ENCODE peak calls at places on chromosomes 11 and 22, in seven cellular contexts. Q is iPS DF 19.7, A is astrocyte of the cerebellum, N is COR-L47, J is occipital lobe, U is NCI-H510A, R is AML-193. M is an unnamed sample.

GRCh38 chr11:86141645-86142569 is 73.0 kb upstream of the PICALM start:
- DNase-seq in Q (no peak), A (no peak), N (no peak), J (no peak), U (no peak), R (peak), M (no peak)

GRCh38 chr11:124096364-124096763 is 18.9 kb upstream of the VWA5A start:
- DNase-seq in Q (no peak), A (no peak), N (no peak), J (no peak), U (no peak), R (no peak), M (no peak)

GRCh38 chr22:19932367-19933206 is 9.0 kb upstream of the COMT start:
- DNase-seq in Q (no peak), A (no peak), N (peak), J (no peak), U (peak), R (no peak), M (no peak)

GRCh38 chr11:76641905-76642304 is 28.6 kb downstream of the LRRC32 start:
- DNase-seq in Q (no peak), A (no peak), N (no peak), J (no peak), U (no peak), R (no peak), M (no peak)

GRCh38 chr11:32002311-32002710 is 88.6 kb upstream of the RCN1 start:
- DNase-seq in Q (no peak), A (no peak), N (no peak), J (no peak), U (no peak), R (no peak), M (no peak)

GRCh38 chr11:78417888-78418583 is 416 bp upstream of the GAB2 start:
- DNase-seq in Q (no peak), A (no peak), N (peak), J (peak), U (peak), R (peak), M (no peak)

GRCh38 chr11:46338988-46339666 is 8.1 kb upstream of the DGKZ start:
- DNase-seq in Q (peak), A (no peak), N (peak), J (no peak), U (no peak), R (no peak), M (no peak)

GRCh38 chr11:72584293-72584921 is 89.8 kb downstream of the PDE2A start:
- DNase-seq in Q (no peak), A (no peak), N (no peak), J (peak), U (no peak), R (no peak), M (no peak)

GRCh38 chr22:41534219-41534618 is 10.1 kb downstream of the POLR3H start:
- DNase-seq in Q (no peak), A (no peak), N (no peak), J (no peak), U (no peak), R (no peak), M (no peak)

GRCh38 chr22:37163618-37164534 is 14.2 kb upstream of the IL2RB start:
- DNase-seq in Q (no peak), A (no peak), N (no peak), J (no peak), U (no peak), R (no peak), M (no peak)

GRCh38 chr11:61828629-61829407 is 718 bp downstream of the FADS2 start:
- DNase-seq in Q (no peak), A (no peak), N (peak), J (no peak), U (peak), R (peak), M (no peak)

GRCh38 chr11:21975242-21975641 is 217.6 kb upstream of the ANO5 start:
- DNase-seq in Q (no peak), A (no peak), N (no peak), J (no peak), U (no peak), R (no peak), M (no peak)

GRCh38 chr11:2533642-2534115 is 88.9 kb downstream of the KCNQ1 start:
- DNase-seq in Q (peak), A (peak), N (no peak), J (no peak), U (no peak), R (peak), M (peak)

GRCh38 chr11:102513869-102514268 is 16.7 kb downstream of the MMP7 start:
- DNase-seq in Q (no peak), A (no peak), N (no peak), J (no peak), U (no peak), R (no peak), M (no peak)

GRCh38 chr22:33781396-33781795 is 138.9 kb downstream of the LARGE1 start:
- DNase-seq in Q (no peak), A (no peak), N (no peak), J (no peak), U (no peak), R (no peak), M (no peak)

GRCh38 chr11:104897891-104898684 is at the start of gene CASP12:
- DNase-seq in Q (no peak), A (no peak), N (no peak), J (no peak), U (no peak), R (no peak), M (no peak)

GRCh38 chr11:57428643-57429042 is 1.7 kb upstream of the SLC43A3 start:
- DNase-seq in Q (no peak), A (no peak), N (no peak), J (no peak), U (no peak), R (no peak), M (no peak)

GRCh38 chr11:2122222-2122906 is 16.8 kb downstream of the IGF2 start:
- DNase-seq in Q (no peak), A (peak), N (no peak), J (no peak), U (no peak), R (no peak), M (peak)

GRCh38 chr11:33266418-33267215 is 9.4 kb downstream of the HIPK3 start:
- DNase-seq in Q (no peak), A (no peak), N (no peak), J (no peak), U (no peak), R (peak), M (peak)

GRCh38 chr11:3944198-3944597 is 88.7 kb downstream of the STIM1 start:
- DNase-seq in Q (no peak), A (no peak), N (no peak), J (peak), U (no peak), R (no peak), M (no peak)

GRCh38 chr22:44351037-44351436 is 38.3 kb upstream of the SHISAL1 start:
- DNase-seq in Q (no peak), A (no peak), N (no peak), J (no peak), U (no peak), R (no peak), M (no peak)

GRCh38 chr11:124798991-124799383 is 1.2 kb downstream of the MSANTD2 start:
- DNase-seq in Q (no peak), A (peak), N (no peak), J (no peak), U (no peak), R (no peak), M (peak)

GRCh38 chr11:107801641-107802040 is 56.9 kb downstream of the SLC35F2 start:
- DNase-seq in Q (no peak), A (no peak), N (no peak), J (no peak), U (no peak), R (no peak), M (no peak)

GRCh38 chr11:112922606-112923005 is 38.6 kb upstream of the NCAM1 start:
- DNase-seq in Q (peak), A (no peak), N (no peak), J (no peak), U (no peak), R (no peak), M (no peak)

GRCh38 chr22:43110927-43111623 is 525 bp downstream of the BIK start:
- DNase-seq in Q (no peak), A (no peak), N (no peak), J (no peak), U (no peak), R (no peak), M (no peak)

GRCh38 chr22:41229730-41230398 is 10.9 kb downstream of the CHADL start:
- DNase-seq in Q (no peak), A (no peak), N (no peak), J (no peak), U (no peak), R (no peak), M (no peak)

GRCh38 chr22:17910561-17911311 is 113.6 kb downstream of the MICAL3 start:
- DNase-seq in Q (no peak), A (no peak), N (no peak), J (peak), U (no peak), R (no peak), M (peak)

GRCh38 chr11:102121329-102121728 is 11.1 kb downstream of the YAP1 start:
- DNase-seq in Q (no peak), A (no peak), N (no peak), J (no peak), U (no peak), R (no peak), M (no peak)

GRCh38 chr22:38314992-38315800 is 2.0 kb downstream of the CSNK1E start:
- DNase-seq in Q (no peak), A (no peak), N (no peak), J (peak), U (peak), R (no peak), M (no peak)

GRCh38 chr11:133215529-133216230 is 316.6 kb downstream of the OPCML start:
- DNase-seq in Q (no peak), A (no peak), N (no peak), J (no peak), U (no peak), R (no peak), M (no peak)

GRCh38 chr11:47533690-47534135 is 19.2 kb downstream of the CELF1 start:
- DNase-seq in Q (no peak), A (no peak), N (no peak), J (no peak), U (no peak), R (no peak), M (no peak)

GRCh38 chr11:14376920-14377319 is 17.9 kb upstream of the RRAS2 start:
- DNase-seq in Q (no peak), A (no peak), N (no peak), J (no peak), U (no peak), R (no peak), M (no peak)

GRCh38 chr22:29270475-29271271 is 2.6 kb downstream of the EWSR1 start:
- DNase-seq in Q (no peak), A (no peak), N (no peak), J (no peak), U (no peak), R (no peak), M (no peak)

GRCh38 chr11:129709801-129710398 is 105.7 kb upstream of the TMEM45B start:
- DNase-seq in Q (no peak), A (no peak), N (no peak), J (no peak), U (no peak), R (no peak), M (no peak)

GRCh38 chr11:16280256-16280682 is 76.1 kb downstream of the SOX6 start:
- DNase-seq in Q (no peak), A (no peak), N (peak), J (no peak), U (peak), R (no peak), M (no peak)

GRCh38 chr11:35009191-35009940 is 92.9 kb downstream of the PDHX start:
- DNase-seq in Q (no peak), A (peak), N (peak), J (no peak), U (no peak), R (no peak), M (no peak)

GRCh38 chr22:21587803-21588611 is 20.5 kb downstream of the UBE2L3 start:
- DNase-seq in Q (no peak), A (no peak), N (no peak), J (peak), U (no peak), R (no peak), M (no peak)

M was measured in AG09319.